ENCODE peak calls at places on chromosomes 11 and 22, in nine cellular contexts. U is adipocyte; O is heart left ventricle; E is spleen; F is left ventricle myocardium inferior; L is CD8-positive, alpha-beta T cell; P is mammary epithelial cell; Z is A549; H is SJCRH30. W is an unnamed sample.
A peak's percentile ranks its signal among the peaks of the same experiment; 100 is the strongest.

GRCh38 chr11:76074178-76075112 is 131.9 kb downstream of the WNT11 start:
- DNase-seq in U (peak; percentile 70), P (no peak), E (no peak), Z (no peak), O (no peak), F (no peak), L (no peak), H (peak; percentile 9), W (no peak)

GRCh38 chr11:118058311-118059230 is 18.3 kb upstream of the TMPRSS4 start:
- DNase-seq in F (no peak), U (no peak), H (no peak), P (no peak), Z (no peak), L (no peak), O (no peak), E (peak; percentile 51), W (no peak)

GRCh38 chr22:42560781-42561180 is 7.0 kb downstream of the SERHL2 start:
- DNase-seq in H (peak; percentile 63), O (no peak), F (no peak), L (no peak), Z (no peak), U (peak; percentile 24), E (no peak), P (no peak), W (no peak)

GRCh38 chr11:2190670-2191471 is 19.3 kb upstream of the TH start:
- DNase-seq in P (no peak), L (no peak), Z (no peak), O (no peak), H (peak; percentile 86), U (no peak), E (no peak), F (no peak), W (no peak)

GRCh38 chr11:130451261-130452019 is 3.0 kb downstream of the ADAMTS15 start:
- DNase-seq in O (peak; percentile 84), L (no peak), F (peak; percentile 57), U (peak; percentile 51), H (peak; percentile 17), P (no peak), Z (no peak), E (no peak), W (peak; percentile 30)

GRCh38 chr11:29029452-29029851 is 921.3 kb downstream of the METTL15 start:
- DNase-seq in O (no peak), E (no peak), U (peak; percentile 14), P (no peak), Z (no peak), H (no peak), F (no peak), L (no peak), W (no peak)

GRCh38 chr22:24367841-24368240 is 59.6 kb upstream of the ADORA2A start:
- DNase-seq in U (peak; percentile 61), O (no peak), E (no peak), P (no peak), F (no peak), H (no peak), Z (no peak), L (no peak), W (no peak)

GRCh38 chr11:44002191-44003093 is 45.3 kb upstream of the ACCSL start:
- DNase-seq in Z (no peak), F (no peak), E (no peak), O (no peak), L (no peak), P (no peak), U (no peak), H (no peak), W (no peak)

GRCh38 chr22:37633082-37633692 is 6.3 kb upstream of the SH3BP1 start:
- DNase-seq in H (peak; percentile 34), O (no peak), P (no peak), Z (no peak), U (no peak), L (no peak), E (peak; percentile 88), F (no peak), W (no peak)
- H3K4me1 ChIP-seq in H (peaks cover 42% of the 10 kb centered on the region), O (peaks cover 32% of the 10 kb centered on the region), P (peaks cover 8% of the 10 kb centered on the region), Z (no peaks in the 10 kb centered on the region), U (peaks cover 44% of the 10 kb centered on the region), L (peaks cover 89% of the 10 kb centered on the region), E (peaks cover 60% of the 10 kb centered on the region), F (peaks cover 43% of the 10 kb centered on the region), W (peaks cover 26% of the 10 kb centered on the region)

GRCh38 chr11:66616379-66617147 is at the start of gene RBM14:
- DNase-seq in L (peak; percentile 97), F (peak; percentile 98), H (peak; percentile 99), P (peak; percentile 99), O (peak; percentile 100), Z (peak; percentile 100), U (peak; percentile 100), E (peak; percentile 99), W (peak; percentile 99)
- H3K4me1 ChIP-seq in L (peaks cover 43% of the 10 kb centered on the region), F (peaks cover 64% of the 10 kb centered on the region), H (no peaks in the 10 kb centered on the region), P (peaks cover 14% of the 10 kb centered on the region), O (peaks cover 44% of the 10 kb centered on the region), Z (peaks cover 29% of the 10 kb centered on the region), U (peaks cover 28% of the 10 kb centered on the region), E (peaks cover 30% of the 10 kb centered on the region), W (peaks cover 43% of the 10 kb centered on the region)

GRCh38 chr22:46049726-46050450 is 72.9 kb upstream of the WNT7B start:
- DNase-seq in U (no peak), E (peak; percentile 78), F (peak; percentile 14), L (no peak), O (peak; percentile 27), P (peak; percentile 65), Z (no peak), H (no peak), W (peak; percentile 14)
- H3K4me1 ChIP-seq in U (peaks cover 66% of the 10 kb centered on the region), E (peaks cover 30% of the 10 kb centered on the region), F (peaks cover 98% of the 10 kb centered on the region), L (peaks cover 40% of the 10 kb centered on the region), O (peaks cover 78% of the 10 kb centered on the region), P (peaks cover 44% of the 10 kb centered on the region), Z (peaks cover 12% of the 10 kb centered on the region), H (peaks cover 7% of the 10 kb centered on the region), W (peaks cover 75% of the 10 kb centered on the region)

DNA sequence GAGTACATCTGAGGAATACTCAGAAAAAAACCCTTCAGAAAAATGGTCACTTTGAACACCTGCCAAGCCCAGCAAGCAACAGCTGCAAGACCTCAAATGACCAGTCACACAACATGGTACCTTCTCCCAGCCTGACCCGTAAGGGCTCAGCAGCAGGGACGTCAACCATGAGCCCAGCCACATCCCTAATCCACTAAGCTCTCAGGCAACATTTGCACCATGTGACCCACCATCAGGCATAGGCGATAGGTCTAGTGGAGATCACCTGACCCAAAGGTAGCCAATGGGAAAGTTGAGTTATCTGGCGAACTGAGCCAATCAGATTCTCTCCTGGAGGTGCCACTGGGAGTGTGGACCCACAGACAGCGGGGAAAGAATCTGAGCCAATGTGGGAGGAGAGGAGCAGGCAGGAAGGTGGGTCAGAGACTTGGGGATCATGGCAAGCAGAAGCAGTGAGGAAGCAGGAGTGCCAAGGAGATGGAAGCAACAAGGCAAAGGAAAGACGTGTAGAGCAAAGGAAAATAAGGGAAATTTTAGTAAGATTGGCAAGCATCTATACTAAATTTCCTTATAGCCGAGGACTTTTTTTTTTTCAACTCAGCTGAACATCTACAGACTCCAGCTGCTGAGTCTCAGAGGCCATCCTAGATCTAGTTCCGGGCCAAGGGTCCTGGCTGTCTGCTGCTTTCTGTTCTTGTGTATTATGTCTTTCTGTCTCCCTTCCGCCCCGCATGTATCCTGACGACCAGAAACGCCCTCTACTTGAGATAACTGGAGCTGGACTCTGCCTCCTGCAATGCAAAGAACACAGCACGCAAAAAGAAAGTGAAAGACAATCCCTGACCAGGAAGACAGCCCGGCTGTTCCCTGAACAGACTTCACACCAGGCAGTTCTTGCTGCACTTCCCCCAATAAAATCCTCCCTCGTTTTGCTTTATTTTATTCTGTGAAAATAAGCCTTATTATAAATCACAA is 11.0 kb upstream of the PLAAT2 start:
- DNase-seq in U (no peak), O (peak; percentile 40), L (peak; percentile 25), F (peak; percentile 26), P (peak; percentile 59), Z (no peak), H (peak; percentile 97), E (no peak), W (peak; percentile 68)
- H3K4me1 ChIP-seq in U (peaks cover 30% of the 10 kb centered on the region), O (peaks cover 20% of the 10 kb centered on the region), L (peaks cover 14% of the 10 kb centered on the region), F (peaks cover 25% of the 10 kb centered on the region), P (peaks cover 12% of the 10 kb centered on the region), Z (peaks cover 13% of the 10 kb centered on the region), H (peaks cover 6% of the 10 kb centered on the region), E (peaks cover 9% of the 10 kb centered on the region), W (peaks cover 30% of the 10 kb centered on the region)

GRCh38 chr11:10606536-10607208 is 38.2 kb upstream of the LYVE1 start:
- DNase-seq in P (peak; percentile 57), O (no peak), Z (no peak), F (no peak), E (no peak), L (no peak), H (no peak), U (peak; percentile 78), W (no peak)
- H3K4me1 ChIP-seq in P (peaks cover 27% of the 10 kb centered on the region), O (peaks cover 34% of the 10 kb centered on the region), Z (no peaks in the 10 kb centered on the region), F (peaks cover 35% of the 10 kb centered on the region), E (peaks cover 37% of the 10 kb centered on the region), L (no peaks in the 10 kb centered on the region), H (peaks cover 5% of the 10 kb centered on the region), U (peaks cover 49% of the 10 kb centered on the region), W (peaks cover 36% of the 10 kb centered on the region)

GRCh38 chr11:96199563-96200025 is 143.4 kb downstream of the MAML2 start:
- DNase-seq in F (no peak), E (no peak), H (no peak), Z (no peak), O (no peak), U (peak; percentile 33), P (no peak), L (no peak), W (no peak)
- H3K4me1 ChIP-seq in F (peaks cover 23% of the 10 kb centered on the region), E (peaks cover 23% of the 10 kb centered on the region), H (peaks cover 20% of the 10 kb centered on the region), Z (peaks cover 14% of the 10 kb centered on the region), O (peaks cover 42% of the 10 kb centered on the region), U (peaks cover 43% of the 10 kb centered on the region), P (peaks cover 6% of the 10 kb centered on the region), L (peaks cover 62% of the 10 kb centered on the region), W (peaks cover 14% of the 10 kb centered on the region)